ENCODE peak calls at places on chromosomes 7 and 10, in ten cellular contexts. One of them, this sample, is unnamed.

GRCh38 chr7:21902240-21902639 is 43.5 kb downstream of the CDCA7L start:
- DNase-seq in memory B cell: no peak
- DNase-seq in SHP77 treated with DMSO at 0.1 percent for 48 hours: no peak
- DNase-seq in T-helper 9 cell: no peak
- DNase-seq in heart right ventricle: no peak
- DNase-seq in CD8-positive, alpha-beta T cell: no peak
- DNase-seq in mucosa of gallbladder: no peak
- DNase-seq in stimulated activated CD4-positive, alpha-beta T cell treated with anti-CD3 and anti-CD28 coated beads, Interleukin-2, amount 100 ng/mL, for 24 hours: no peak
- DNase-seq in transverse colon: no peak
- DNase-seq in choroid plexus epithelial cell: peak; percentile 77
- DNase-seq in this sample: no peak

GRCh38 chr10:68560201-68560915 is at the start of gene TET1:
- DNase-seq in memory B cell: peak; percentile 21
- DNase-seq in SHP77 treated with DMSO at 0.1 percent for 48 hours: no peak
- DNase-seq in T-helper 9 cell: no peak
- DNase-seq in heart right ventricle: peak; percentile 47
- DNase-seq in CD8-positive, alpha-beta T cell: no peak
- DNase-seq in mucosa of gallbladder: peak; percentile 19
- DNase-seq in stimulated activated CD4-positive, alpha-beta T cell treated with anti-CD3 and anti-CD28 coated beads, Interleukin-2, amount 100 ng/mL, for 24 hours: peak; percentile 31
- DNase-seq in transverse colon: peak; percentile 63
- DNase-seq in choroid plexus epithelial cell: peak; percentile 55
- DNase-seq in this sample: peak; percentile 57

GRCh38 chr10:27531336-27531847 is 27.3 kb downstream of the RAB18 start:
- DNase-seq in memory B cell: no peak
- DNase-seq in SHP77 treated with DMSO at 0.1 percent for 48 hours: no peak
- DNase-seq in T-helper 9 cell: no peak
- DNase-seq in heart right ventricle: no peak
- DNase-seq in CD8-positive, alpha-beta T cell: no peak
- DNase-seq in mucosa of gallbladder: no peak
- DNase-seq in stimulated activated CD4-positive, alpha-beta T cell treated with anti-CD3 and anti-CD28 coated beads, Interleukin-2, amount 100 ng/mL, for 24 hours: no peak
- DNase-seq in transverse colon: no peak
- DNase-seq in choroid plexus epithelial cell: no peak
- DNase-seq in this sample: no peak

GRCh38 chr7:28761485-28761884 is 196.6 kb downstream of the TRIL start:
- DNase-seq in memory B cell: no peak
- DNase-seq in SHP77 treated with DMSO at 0.1 percent for 48 hours: no peak
- DNase-seq in T-helper 9 cell: no peak
- DNase-seq in heart right ventricle: no peak
- DNase-seq in CD8-positive, alpha-beta T cell: no peak
- DNase-seq in mucosa of gallbladder: no peak
- DNase-seq in stimulated activated CD4-positive, alpha-beta T cell treated with anti-CD3 and anti-CD28 coated beads, Interleukin-2, amount 100 ng/mL, for 24 hours: no peak
- DNase-seq in transverse colon: no peak
- DNase-seq in choroid plexus epithelial cell: peak; percentile 25
- DNase-seq in this sample: no peak

GRCh38 chr7:122528879-122529481 is 169.9 kb downstream of the RNF133 start:
- DNase-seq in memory B cell: no peak
- DNase-seq in SHP77 treated with DMSO at 0.1 percent for 48 hours: no peak
- DNase-seq in T-helper 9 cell: no peak
- DNase-seq in heart right ventricle: no peak
- DNase-seq in CD8-positive, alpha-beta T cell: no peak
- DNase-seq in mucosa of gallbladder: no peak
- DNase-seq in stimulated activated CD4-positive, alpha-beta T cell treated with anti-CD3 and anti-CD28 coated beads, Interleukin-2, amount 100 ng/mL, for 24 hours: no peak
- DNase-seq in transverse colon: no peak
- DNase-seq in choroid plexus epithelial cell: peak; percentile 75
- DNase-seq in this sample: no peak

GRCh38 chr10:77571490-77571889 is 66.1 kb downstream of the KCNMA1 start:
- DNase-seq in memory B cell: no peak
- DNase-seq in SHP77 treated with DMSO at 0.1 percent for 48 hours: no peak
- DNase-seq in T-helper 9 cell: no peak
- DNase-seq in heart right ventricle: no peak
- DNase-seq in CD8-positive, alpha-beta T cell: no peak
- DNase-seq in mucosa of gallbladder: no peak
- DNase-seq in stimulated activated CD4-positive, alpha-beta T cell treated with anti-CD3 and anti-CD28 coated beads, Interleukin-2, amount 100 ng/mL, for 24 hours: no peak
- DNase-seq in transverse colon: peak; percentile 48
- DNase-seq in choroid plexus epithelial cell: no peak
- DNase-seq in this sample: no peak

GRCh38 chr7:141585592-141586510 is 34.6 kb downstream of the AGK start:
- DNase-seq in memory B cell: no peak
- DNase-seq in SHP77 treated with DMSO at 0.1 percent for 48 hours: no peak
- DNase-seq in T-helper 9 cell: no peak
- DNase-seq in heart right ventricle: no peak
- DNase-seq in CD8-positive, alpha-beta T cell: no peak
- DNase-seq in mucosa of gallbladder: no peak
- DNase-seq in stimulated activated CD4-positive, alpha-beta T cell treated with anti-CD3 and anti-CD28 coated beads, Interleukin-2, amount 100 ng/mL, for 24 hours: peak; percentile 58
- DNase-seq in transverse colon: no peak
- DNase-seq in choroid plexus epithelial cell: peak; percentile 98
- DNase-seq in this sample: no peak

GRCh38 chr10:5499493-5499800 is at the start of gene CALML5:
- DNase-seq in memory B cell: no peak
- DNase-seq in SHP77 treated with DMSO at 0.1 percent for 48 hours: no peak
- DNase-seq in T-helper 9 cell: no peak
- DNase-seq in heart right ventricle: no peak
- DNase-seq in CD8-positive, alpha-beta T cell: no peak
- DNase-seq in mucosa of gallbladder: no peak
- DNase-seq in stimulated activated CD4-positive, alpha-beta T cell treated with anti-CD3 and anti-CD28 coated beads, Interleukin-2, amount 100 ng/mL, for 24 hours: no peak
- DNase-seq in transverse colon: no peak
- DNase-seq in choroid plexus epithelial cell: no peak
- DNase-seq in this sample: no peak

GRCh38 chr10:76937056-76937665 is 700.4 kb downstream of the KCNMA1 start:
- DNase-seq in memory B cell: no peak
- DNase-seq in SHP77 treated with DMSO at 0.1 percent for 48 hours: no peak
- DNase-seq in T-helper 9 cell: no peak
- DNase-seq in heart right ventricle: no peak
- DNase-seq in CD8-positive, alpha-beta T cell: no peak
- DNase-seq in mucosa of gallbladder: no peak
- DNase-seq in stimulated activated CD4-positive, alpha-beta T cell treated with anti-CD3 and anti-CD28 coated beads, Interleukin-2, amount 100 ng/mL, for 24 hours: no peak
- DNase-seq in transverse colon: no peak
- DNase-seq in choroid plexus epithelial cell: no peak
- DNase-seq in this sample: no peak

GRCh38 chr10:113133497-113133896 is 183.4 kb downstream of the TCF7L2 start:
- DNase-seq in memory B cell: no peak
- DNase-seq in SHP77 treated with DMSO at 0.1 percent for 48 hours: no peak
- DNase-seq in T-helper 9 cell: no peak
- DNase-seq in heart right ventricle: no peak
- DNase-seq in CD8-positive, alpha-beta T cell: no peak
- DNase-seq in mucosa of gallbladder: no peak
- DNase-seq in stimulated activated CD4-positive, alpha-beta T cell treated with anti-CD3 and anti-CD28 coated beads, Interleukin-2, amount 100 ng/mL, for 24 hours: no peak
- DNase-seq in transverse colon: no peak
- DNase-seq in choroid plexus epithelial cell: peak; percentile 68
- DNase-seq in this sample: no peak

GRCh38 chr7:96921771-96922170 is 83.6 kb upstream of the DLX6 start:
- DNase-seq in memory B cell: no peak
- DNase-seq in SHP77 treated with DMSO at 0.1 percent for 48 hours: no peak
- DNase-seq in T-helper 9 cell: no peak
- DNase-seq in heart right ventricle: no peak
- DNase-seq in CD8-positive, alpha-beta T cell: no peak
- DNase-seq in mucosa of gallbladder: no peak
- DNase-seq in stimulated activated CD4-positive, alpha-beta T cell treated with anti-CD3 and anti-CD28 coated beads, Interleukin-2, amount 100 ng/mL, for 24 hours: no peak
- DNase-seq in transverse colon: no peak
- DNase-seq in choroid plexus epithelial cell: no peak
- DNase-seq in this sample: no peak

GRCh38 chr7:118372530-118372929 is 148.0 kb downstream of the ANKRD7 start:
- DNase-seq in memory B cell: no peak
- DNase-seq in SHP77 treated with DMSO at 0.1 percent for 48 hours: no peak
- DNase-seq in T-helper 9 cell: no peak
- DNase-seq in heart right ventricle: no peak
- DNase-seq in CD8-positive, alpha-beta T cell: no peak
- DNase-seq in mucosa of gallbladder: no peak
- DNase-seq in stimulated activated CD4-positive, alpha-beta T cell treated with anti-CD3 and anti-CD28 coated beads, Interleukin-2, amount 100 ng/mL, for 24 hours: no peak
- DNase-seq in transverse colon: no peak
- DNase-seq in choroid plexus epithelial cell: peak; percentile 8
- DNase-seq in this sample: no peak

GRCh38 chr7:2757904-2758672 is 70.1 kb downstream of the AMZ1 start:
- DNase-seq in memory B cell: no peak
- DNase-seq in SHP77 treated with DMSO at 0.1 percent for 48 hours: peak; percentile 99
- DNase-seq in T-helper 9 cell: no peak
- DNase-seq in heart right ventricle: no peak
- DNase-seq in CD8-positive, alpha-beta T cell: no peak
- DNase-seq in mucosa of gallbladder: peak; percentile 57
- DNase-seq in stimulated activated CD4-positive, alpha-beta T cell treated with anti-CD3 and anti-CD28 coated beads, Interleukin-2, amount 100 ng/mL, for 24 hours: peak; percentile 77
- DNase-seq in transverse colon: peak; percentile 44
- DNase-seq in choroid plexus epithelial cell: peak; percentile 98
- DNase-seq in this sample: no peak

GRCh38 chr7:20199015-20199737 is 18.0 kb downstream of the MACC1 start:
- DNase-seq in memory B cell: peak; percentile 40
- DNase-seq in SHP77 treated with DMSO at 0.1 percent for 48 hours: no peak
- DNase-seq in T-helper 9 cell: no peak
- DNase-seq in heart right ventricle: peak; percentile 25
- DNase-seq in CD8-positive, alpha-beta T cell: no peak
- DNase-seq in mucosa of gallbladder: peak; percentile 80
- DNase-seq in stimulated activated CD4-positive, alpha-beta T cell treated with anti-CD3 and anti-CD28 coated beads, Interleukin-2, amount 100 ng/mL, for 24 hours: no peak
- DNase-seq in transverse colon: peak; percentile 85
- DNase-seq in choroid plexus epithelial cell: peak; percentile 84
- DNase-seq in this sample: peak; percentile 66

GRCh38 chr10:124099603-124100002 is 6.2 kb upstream of the CHST15 start:
- DNase-seq in memory B cell: no peak
- DNase-seq in SHP77 treated with DMSO at 0.1 percent for 48 hours: no peak
- DNase-seq in T-helper 9 cell: no peak
- DNase-seq in heart right ventricle: no peak
- DNase-seq in CD8-positive, alpha-beta T cell: no peak
- DNase-seq in mucosa of gallbladder: no peak
- DNase-seq in stimulated activated CD4-positive, alpha-beta T cell treated with anti-CD3 and anti-CD28 coated beads, Interleukin-2, amount 100 ng/mL, for 24 hours: no peak
- DNase-seq in transverse colon: no peak
- DNase-seq in choroid plexus epithelial cell: no peak
- DNase-seq in this sample: no peak

GRCh38 chr7:128903621-128904361 is 6.7 kb downstream of the KCP start:
- DNase-seq in memory B cell: no peak
- DNase-seq in SHP77 treated with DMSO at 0.1 percent for 48 hours: no peak
- DNase-seq in T-helper 9 cell: no peak
- DNase-seq in heart right ventricle: no peak
- DNase-seq in CD8-positive, alpha-beta T cell: no peak
- DNase-seq in mucosa of gallbladder: no peak
- DNase-seq in stimulated activated CD4-positive, alpha-beta T cell treated with anti-CD3 and anti-CD28 coated beads, Interleukin-2, amount 100 ng/mL, for 24 hours: no peak
- DNase-seq in transverse colon: peak; percentile 8
- DNase-seq in choroid plexus epithelial cell: no peak
- DNase-seq in this sample: no peak

GRCh38 chr10:84352251-84352842 is 24.0 kb downstream of the CCSER2 start:
- DNase-seq in memory B cell: peak; percentile 41
- DNase-seq in SHP77 treated with DMSO at 0.1 percent for 48 hours: no peak
- DNase-seq in T-helper 9 cell: peak; percentile 52
- DNase-seq in heart right ventricle: peak; percentile 22
- DNase-seq in CD8-positive, alpha-beta T cell: peak; percentile 52
- DNase-seq in mucosa of gallbladder: peak; percentile 54
- DNase-seq in stimulated activated CD4-positive, alpha-beta T cell treated with anti-CD3 and anti-CD28 coated beads, Interleukin-2, amount 100 ng/mL, for 24 hours: peak; percentile 75
- DNase-seq in transverse colon: peak; percentile 72
- DNase-seq in choroid plexus epithelial cell: peak; percentile 85
- DNase-seq in this sample: no peak

GRCh38 chr7:128266891-128267839 is 26.1 kb downstream of the LEP start:
- DNase-seq in memory B cell: no peak
- DNase-seq in SHP77 treated with DMSO at 0.1 percent for 48 hours: peak; percentile 27
- DNase-seq in T-helper 9 cell: no peak
- DNase-seq in heart right ventricle: peak; percentile 52
- DNase-seq in CD8-positive, alpha-beta T cell: no peak
- DNase-seq in mucosa of gallbladder: peak; percentile 68
- DNase-seq in stimulated activated CD4-positive, alpha-beta T cell treated with anti-CD3 and anti-CD28 coated beads, Interleukin-2, amount 100 ng/mL, for 24 hours: no peak
- DNase-seq in transverse colon: peak; percentile 43
- DNase-seq in choroid plexus epithelial cell: peak; percentile 62
- DNase-seq in this sample: peak; percentile 72

GRCh38 chr7:94303736-94304135 is 91.0 kb upstream of the COL1A2 start:
- DNase-seq in memory B cell: no peak
- DNase-seq in SHP77 treated with DMSO at 0.1 percent for 48 hours: no peak
- DNase-seq in T-helper 9 cell: no peak
- DNase-seq in heart right ventricle: no peak
- DNase-seq in CD8-positive, alpha-beta T cell: no peak
- DNase-seq in mucosa of gallbladder: no peak
- DNase-seq in stimulated activated CD4-positive, alpha-beta T cell treated with anti-CD3 and anti-CD28 coated beads, Interleukin-2, amount 100 ng/mL, for 24 hours: no peak
- DNase-seq in transverse colon: peak; percentile 10
- DNase-seq in choroid plexus epithelial cell: peak; percentile 94
- DNase-seq in this sample: no peak

GRCh38 chr10:130036296-130037065 is 72.4 kb upstream of the EBF3 start:
- DNase-seq in memory B cell: no peak
- DNase-seq in SHP77 treated with DMSO at 0.1 percent for 48 hours: no peak
- DNase-seq in T-helper 9 cell: no peak
- DNase-seq in heart right ventricle: no peak
- DNase-seq in CD8-positive, alpha-beta T cell: no peak
- DNase-seq in mucosa of gallbladder: no peak
- DNase-seq in stimulated activated CD4-positive, alpha-beta T cell treated with anti-CD3 and anti-CD28 coated beads, Interleukin-2, amount 100 ng/mL, for 24 hours: no peak
- DNase-seq in transverse colon: no peak
- DNase-seq in choroid plexus epithelial cell: no peak
- DNase-seq in this sample: no peak

GRCh38 chr7:220151-220841 is 27.9 kb downstream of the FAM20C start:
- DNase-seq in memory B cell: no peak
- DNase-seq in SHP77 treated with DMSO at 0.1 percent for 48 hours: no peak
- DNase-seq in T-helper 9 cell: no peak
- DNase-seq in heart right ventricle: no peak
- DNase-seq in CD8-positive, alpha-beta T cell: no peak
- DNase-seq in mucosa of gallbladder: no peak
- DNase-seq in stimulated activated CD4-positive, alpha-beta T cell treated with anti-CD3 and anti-CD28 coated beads, Interleukin-2, amount 100 ng/mL, for 24 hours: no peak
- DNase-seq in transverse colon: no peak
- DNase-seq in choroid plexus epithelial cell: peak; percentile 80
- DNase-seq in this sample: no peak

GRCh38 chr10:48555310-48556042 is 49.4 kb downstream of the ARHGAP22 start:
- DNase-seq in memory B cell: no peak
- DNase-seq in SHP77 treated with DMSO at 0.1 percent for 48 hours: no peak
- DNase-seq in T-helper 9 cell: no peak
- DNase-seq in heart right ventricle: no peak
- DNase-seq in CD8-positive, alpha-beta T cell: no peak
- DNase-seq in mucosa of gallbladder: no peak
- DNase-seq in stimulated activated CD4-positive, alpha-beta T cell treated with anti-CD3 and anti-CD28 coated beads, Interleukin-2, amount 100 ng/mL, for 24 hours: no peak
- DNase-seq in transverse colon: no peak
- DNase-seq in choroid plexus epithelial cell: no peak
- DNase-seq in this sample: no peak

GRCh38 chr10:86123304-86123703 is 243.3 kb downstream of the GRID1 start:
- DNase-seq in memory B cell: no peak
- DNase-seq in SHP77 treated with DMSO at 0.1 percent for 48 hours: no peak
- DNase-seq in T-helper 9 cell: no peak
- DNase-seq in heart right ventricle: no peak
- DNase-seq in CD8-positive, alpha-beta T cell: no peak
- DNase-seq in mucosa of gallbladder: no peak
- DNase-seq in stimulated activated CD4-positive, alpha-beta T cell treated with anti-CD3 and anti-CD28 coated beads, Interleukin-2, amount 100 ng/mL, for 24 hours: no peak
- DNase-seq in transverse colon: no peak
- DNase-seq in choroid plexus epithelial cell: no peak
- DNase-seq in this sample: no peak

GRCh38 chr10:60733189-60733815 is 45.0 kb upstream of the CDK1 start:
- DNase-seq in memory B cell: peak; percentile 70
- DNase-seq in SHP77 treated with DMSO at 0.1 percent for 48 hours: no peak
- DNase-seq in T-helper 9 cell: peak; percentile 45
- DNase-seq in heart right ventricle: peak; percentile 12
- DNase-seq in CD8-positive, alpha-beta T cell: no peak
- DNase-seq in mucosa of gallbladder: peak; percentile 54
- DNase-seq in stimulated activated CD4-positive, alpha-beta T cell treated with anti-CD3 and anti-CD28 coated beads, Interleukin-2, amount 100 ng/mL, for 24 hours: peak; percentile 41
- DNase-seq in transverse colon: peak; percentile 78
- DNase-seq in choroid plexus epithelial cell: no peak
- DNase-seq in this sample: peak; percentile 43

GRCh38 chr7:69845721-69846495 is 247.6 kb downstream of the AUTS2 start:
- DNase-seq in memory B cell: no peak
- DNase-seq in SHP77 treated with DMSO at 0.1 percent for 48 hours: no peak
- DNase-seq in T-helper 9 cell: no peak
- DNase-seq in heart right ventricle: no peak
- DNase-seq in CD8-positive, alpha-beta T cell: no peak
- DNase-seq in mucosa of gallbladder: no peak
- DNase-seq in stimulated activated CD4-positive, alpha-beta T cell treated with anti-CD3 and anti-CD28 coated beads, Interleukin-2, amount 100 ng/mL, for 24 hours: no peak
- DNase-seq in transverse colon: no peak
- DNase-seq in choroid plexus epithelial cell: no peak
- DNase-seq in this sample: no peak

GRCh38 chr7:26153246-26153822 is 1.3 kb downstream of the NFE2L3 start:
- DNase-seq in memory B cell: no peak
- DNase-seq in SHP77 treated with DMSO at 0.1 percent for 48 hours: no peak
- DNase-seq in T-helper 9 cell: no peak
- DNase-seq in heart right ventricle: no peak
- DNase-seq in CD8-positive, alpha-beta T cell: no peak
- DNase-seq in mucosa of gallbladder: no peak
- DNase-seq in stimulated activated CD4-positive, alpha-beta T cell treated with anti-CD3 and anti-CD28 coated beads, Interleukin-2, amount 100 ng/mL, for 24 hours: peak; percentile 45
- DNase-seq in transverse colon: peak; percentile 23
- DNase-seq in choroid plexus epithelial cell: no peak
- DNase-seq in this sample: no peak

GRCh38 chr7:50857804-50858203 is 75.1 kb upstream of the GRB10 start:
- DNase-seq in memory B cell: no peak
- DNase-seq in SHP77 treated with DMSO at 0.1 percent for 48 hours: peak; percentile 81
- DNase-seq in T-helper 9 cell: no peak
- DNase-seq in heart right ventricle: peak; percentile 41
- DNase-seq in CD8-positive, alpha-beta T cell: no peak
- DNase-seq in mucosa of gallbladder: peak; percentile 38
- DNase-seq in stimulated activated CD4-positive, alpha-beta T cell treated with anti-CD3 and anti-CD28 coated beads, Interleukin-2, amount 100 ng/mL, for 24 hours: no peak
- DNase-seq in transverse colon: no peak
- DNase-seq in choroid plexus epithelial cell: no peak
- DNase-seq in this sample: peak; percentile 49

GRCh38 chr7:97639036-97639435 is 92.8 kb upstream of the TAC1 start:
- DNase-seq in memory B cell: no peak
- DNase-seq in SHP77 treated with DMSO at 0.1 percent for 48 hours: no peak
- DNase-seq in T-helper 9 cell: no peak
- DNase-seq in heart right ventricle: no peak
- DNase-seq in CD8-positive, alpha-beta T cell: no peak
- DNase-seq in mucosa of gallbladder: no peak
- DNase-seq in stimulated activated CD4-positive, alpha-beta T cell treated with anti-CD3 and anti-CD28 coated beads, Interleukin-2, amount 100 ng/mL, for 24 hours: no peak
- DNase-seq in transverse colon: no peak
- DNase-seq in choroid plexus epithelial cell: no peak
- DNase-seq in this sample: no peak

This sample was measured in Right ventricle myocardium superior.